ENCODE peak calls at places on chromosomes 5 and 9, in eight cellular contexts. N is SIG-M5; M is EL; W is activated CD8-positive, alpha-beta memory T cell treated with anti-CD3 and anti-CD28 coated beads for 24 hours; G is posterior cingulate gyrus; U is M059J; O is fibroblast of lung; Y is myocyte. Q is an unnamed sample.

GRCh38 chr9:116151199-116151598 is 2.4 kb upstream of the PAPPA start:
- DNase-seq in N (no peak), M (no peak), W (no peak), G (no peak), U (no peak), O (no peak), Y (no peak), Q (no peak)

GRCh38 chr5:139378941-139379361 is 4.1 kb downstream of the SLC23A1 start:
- DNase-seq in N (no peak), M (no peak), W (no peak), G (peak), U (no peak), O (no peak), Y (no peak), Q (no peak)

GRCh38 chr5:16467363-16468219 is 2.0 kb upstream of the ZNF622 start:
- DNase-seq in N (no peak), M (peak), W (no peak), G (no peak), U (peak), O (peak), Y (peak), Q (peak)

GRCh38 chr9:36559036-36559695 is 13.5 kb upstream of the MELK start:
- DNase-seq in N (no peak), M (peak), W (no peak), G (no peak), U (peak), O (no peak), Y (no peak), Q (no peak)

GRCh38 chr9:84991506-84991855 is 322.0 kb downstream of the NTRK2 start:
- DNase-seq in N (no peak), M (no peak), W (no peak), G (peak), U (no peak), O (no peak), Y (no peak), Q (no peak)

GRCh38 chr9:113906411-113907110 is 30.5 kb downstream of the ZNF618 start:
- DNase-seq in N (no peak), M (no peak), W (no peak), G (no peak), U (peak), O (peak), Y (peak), Q (no peak)

GRCh38 chr5:61631438-61631941 is 299.4 kb downstream of the ZSWIM6 start:
- DNase-seq in N (no peak), M (no peak), W (no peak), G (peak), U (no peak), O (peak), Y (no peak), Q (no peak)

GRCh38 chr9:116585896-116586295 is 101.2 kb upstream of the TRIM32 start:
- DNase-seq in N (no peak), M (no peak), W (no peak), G (no peak), U (peak), O (no peak), Y (peak), Q (no peak)

GRCh38 chr9:26326473-26327044 is 566.0 kb downstream of the CAAP1 start:
- DNase-seq in N (no peak), M (peak), W (no peak), G (no peak), U (peak), O (peak), Y (peak), Q (peak)

GRCh38 chr9:35906923-35907699 is 1.1 kb downstream of the HRCT1 start:
- DNase-seq in N (no peak), M (peak), W (no peak), G (no peak), U (peak), O (peak), Y (peak), Q (peak)

GRCh38 chr9:36092509-36093215 is 43.9 kb upstream of the GLIPR2 start:
- DNase-seq in N (peak), M (no peak), W (peak), G (no peak), U (peak), O (no peak), Y (no peak), Q (no peak)

GRCh38 chr9:83304686-83305085 is 233.5 kb downstream of the FRMD3 start:
- DNase-seq in N (no peak), M (peak), W (no peak), G (peak), U (peak), O (peak), Y (peak), Q (no peak)

GRCh38 chr5:140166911-140167310 is 8.1 kb upstream of the CYSTM1 start:
- DNase-seq in N (no peak), M (no peak), W (no peak), G (no peak), U (no peak), O (no peak), Y (no peak), Q (no peak)

GRCh38 chr9:20984471-20984870 is 47.0 kb downstream of the HACD4 start:
- DNase-seq in N (no peak), M (no peak), W (no peak), G (no peak), U (no peak), O (no peak), Y (no peak), Q (no peak)

GRCh38 chr5:133985540-133986180 is 17.2 kb upstream of the C5orf15 start:
- DNase-seq in N (no peak), M (no peak), W (peak), G (no peak), U (no peak), O (no peak), Y (peak), Q (no peak)

GRCh38 chr5:103041071-103041676 is 78.8 kb downstream of the GIN1 start:
- DNase-seq in N (no peak), M (peak), W (no peak), G (no peak), U (peak), O (peak), Y (peak), Q (peak)

GRCh38 chr9:116278326-116278725 is 124.7 kb downstream of the PAPPA start:
- DNase-seq in N (no peak), M (peak), W (no peak), G (no peak), U (peak), O (no peak), Y (no peak), Q (no peak)

GRCh38 chr5:124371121-124371706 is 375.2 kb downstream of the ZNF608 start:
- DNase-seq in N (no peak), M (peak), W (no peak), G (no peak), U (no peak), O (peak), Y (peak), Q (no peak)

GRCh38 chr5:177557041-177557647 is 2.8 kb upstream of the FAM193B start:
- DNase-seq in N (no peak), M (peak), W (no peak), G (no peak), U (peak), O (peak), Y (no peak), Q (no peak)

GRCh38 chr9:115262952-115263351 is 145.0 kb upstream of the TNC start:
- DNase-seq in N (no peak), M (peak), W (no peak), G (no peak), U (peak), O (no peak), Y (no peak), Q (peak)

GRCh38 chr9:101119206-101119819 is 90.8 kb downstream of the PLPPR1 start:
- DNase-seq in N (no peak), M (peak), W (no peak), G (peak), U (peak), O (no peak), Y (peak), Q (peak)

GRCh38 chr5:72153551-72153950 is 46.3 kb downstream of the MAP1B start:
- DNase-seq in N (no peak), M (no peak), W (no peak), G (no peak), U (no peak), O (no peak), Y (no peak), Q (no peak)

GRCh38 chr5:179869101-179869500 is 10.5 kb upstream of the MRNIP start:
- DNase-seq in N (no peak), M (no peak), W (no peak), G (peak), U (no peak), O (no peak), Y (no peak), Q (no peak)

GRCh38 chr5:1291611-1292080 is 3.2 kb downstream of the TERT start:
- DNase-seq in N (no peak), M (no peak), W (peak), G (no peak), U (no peak), O (no peak), Y (no peak), Q (no peak)

GRCh38 chr9:126303488-126303887 is 23.1 kb upstream of the MVB12B start:
- DNase-seq in N (no peak), M (no peak), W (peak), G (no peak), U (peak), O (no peak), Y (no peak), Q (no peak)

GRCh38 chr5:82107277-82107676 is 135.5 kb downstream of the ATG10 start:
- DNase-seq in N (no peak), M (peak), W (no peak), G (no peak), U (peak), O (peak), Y (peak), Q (peak)

GRCh38 chr9:83520292-83520691 is 17.9 kb downstream of the FRMD3 start:
- DNase-seq in N (no peak), M (no peak), W (no peak), G (no peak), U (peak), O (no peak), Y (no peak), Q (peak)